ENCODE peak calls at places on chromosomes 1 and 21, in six cellular contexts. Q is effector memory CD4-positive, alpha-beta T cell; G is activated naive CD8-positive, alpha-beta T cell treated with anti-CD3 and anti-CD28 coated beads for 36 hours; J is NCI-H2029; C is HFFc6; S is EL. N is an unnamed sample.
A peak's percentile ranks its signal among the peaks of the same experiment; 100 is the strongest.

GRCh38 chr1:205913451-205914204 is 29.6 kb downstream of the SLC26A9 start:
- DNase-seq in J (no peak), Q (no peak), C (no peak), S (peak; percentile 52), G (no peak), N (no peak)

GRCh38 chr1:222034790-222035189 is 292.9 kb upstream of the DUSP10 start:
- DNase-seq in C (no peak), J (no peak), Q (no peak), G (no peak), S (no peak), N (no peak)

GRCh38 chr1:181166377-181167196 is 78.1 kb downstream of the IER5 start:
- DNase-seq in J (peak; percentile 57), C (peak; percentile 58), G (peak; percentile 70), S (peak; percentile 78), Q (peak; percentile 44), N (peak; percentile 84)

GRCh38 chr1:34711469-34711868 is 43.4 kb upstream of the GJB5 start:
- DNase-seq in Q (no peak), G (no peak), C (no peak), S (no peak), J (no peak), N (no peak)

GRCh38 chr1:36134805-36135339 is 9.8 kb upstream of the COL8A2 start:
- DNase-seq in S (peak; percentile 75), J (no peak), Q (no peak), G (peak; percentile 47), C (peak; percentile 34), N (peak; percentile 66)

GRCh38 chr1:153353226-153353947 is 4.3 kb upstream of the S100A9 start:
- DNase-seq in Q (no peak), S (no peak), C (peak; percentile 3), J (no peak), G (no peak), N (no peak)

GRCh38 chr1:23526329-23527041 is 4.5 kb downstream of the E2F2 start:
- DNase-seq in C (no peak), J (no peak), Q (no peak), G (no peak), S (no peak), N (no peak)

GRCh38 chr1:39569034-39569433 is 7.6 kb downstream of the PABPC4 start:
- DNase-seq in J (peak; percentile 63), C (no peak), G (no peak), S (no peak), Q (no peak), N (no peak)

GRCh38 chr1:70434253-70434859 is 23.3 kb downstream of the CTH start:
- DNase-seq in Q (no peak), J (no peak), S (no peak), C (no peak), G (no peak), N (no peak)

GRCh38 chr1:213123532-213123931 is 72.5 kb downstream of the RPS6KC1 start:
- DNase-seq in J (no peak), Q (no peak), G (no peak), C (peak; percentile 60), S (peak; percentile 76), N (no peak)

GRCh38 chr1:58439946-58440345 is 106.6 kb downstream of the OMA1 start:
- DNase-seq in Q (no peak), G (no peak), J (no peak), C (no peak), S (no peak), N (no peak)

GRCh38 chr1:9807541-9807940 is 16.2 kb downstream of the CLSTN1 start:
- DNase-seq in G (peak; percentile 29), Q (no peak), C (no peak), J (no peak), S (no peak), N (no peak)

GRCh38 chr21:33265664-33266049 is 510 bp upstream of the IL10RB start:
- DNase-seq in C (no peak), G (no peak), J (no peak), S (peak; percentile 18), Q (no peak), N (no peak)

GRCh38 chr1:19646366-19646765 is 2.3 kb downstream of the NBL1 start:
- DNase-seq in G (no peak), J (no peak), C (no peak), S (no peak), Q (no peak), N (peak; percentile 30)

GRCh38 chr1:114833421-114833820 is 21.2 kb upstream of the SYCP1 start:
- DNase-seq in G (no peak), S (peak; percentile 26), C (peak; percentile 8), J (no peak), Q (no peak), N (no peak)

GRCh38 chr1:109838838-109839240 is 71.8 kb upstream of the CSF1 start:
- DNase-seq in G (no peak), Q (no peak), J (no peak), C (peak; percentile 70), S (peak; percentile 64), N (no peak)

GRCh38 chr1:204102029-204102611 is 29.2 kb downstream of the SOX13 start:
- DNase-seq in G (no peak), J (peak; percentile 65), S (no peak), C (no peak), Q (no peak), N (peak; percentile 32)